ENCODE peak calls at places on chromosomes 1 and 21, in four cellular contexts. X, J, T and U are unnamed samples.

GRCh38 chr1:8604041-8604942 is 213.1 kb downstream of the RERE start:
- DNase-seq in T (peak), X (peak), J (no peak), U (no peak)

GRCh38 chr1:109635862-109636200 is 16.2 kb downstream of the AMPD2 start:
- DNase-seq in J (no peak), T (no peak), X (no peak), U (no peak)

GRCh38 chr1:101005871-101006270 is 19.7 kb downstream of the DPH5 start:
- DNase-seq in J (no peak), X (no peak), T (no peak), U (no peak)

GRCh38 chr1:43441894-43442632 is 11.7 kb downstream of the HYI start:
- DNase-seq in X (no peak), J (no peak), T (no peak), U (no peak)

GRCh38 chr1:234781241-234782056 is 171.5 kb upstream of the IRF2BP2 start:
- DNase-seq in T (peak), X (no peak), J (no peak), U (no peak)

GRCh38 chr1:43271186-43272118 is 1.7 kb downstream of the TMEM125 start:
- DNase-seq in X (no peak), J (no peak), T (no peak), U (no peak)

GRCh38 chr21:23398726-23399125 is 2208.6 kb downstream of the MRPL39 start:
- DNase-seq in J (no peak), T (no peak), X (no peak), U (peak)

GRCh38 chr1:2108213-2108876 is 58.1 kb downstream of the PRKCZ start:
- DNase-seq in X (no peak), J (no peak), T (peak), U (no peak)

GRCh38 chr21:16241021-16241420 is 511.2 kb downstream of the USP25 start:
- DNase-seq in T (no peak), X (no peak), J (no peak), U (no peak)

GRCh38 chr1:212254853-212255363 is 30.3 kb upstream of the PPP2R5A start:
- DNase-seq in X (no peak), T (peak), J (no peak), U (no peak)

GRCh38 chr1:182059936-182060335 is 1.6 kb downstream of the ZNF648 start:
- DNase-seq in T (no peak), X (no peak), J (no peak), U (no peak)

GRCh38 chr1:219528633-219529032 is 84.3 kb downstream of the ZC3H11B start:
- DNase-seq in J (no peak), T (no peak), X (no peak), U (no peak)

GRCh38 chr1:28983509-28984310 is 69.3 kb downstream of the EPB41 start:
- DNase-seq in X (no peak), J (no peak), T (no peak), U (no peak)

GRCh38 chr21:31795992-31796391 is 64.1 kb upstream of the SCAF4 start:
- DNase-seq in J (no peak), X (no peak), T (no peak), U (no peak)

GRCh38 chr1:101833312-101833711 is 163.4 kb downstream of the OLFM3 start:
- DNase-seq in X (no peak), T (no peak), J (no peak), U (no peak)

GRCh38 chr1:116131866-116132605 is 20.8 kb downstream of the MAB21L3 start:
- DNase-seq in X (no peak), J (no peak), T (peak), U (no peak)

GRCh38 chr1:13550663-13551062 is 33.0 kb upstream of the PDPN start:
- DNase-seq in J (no peak), X (no peak), T (no peak), U (no peak)

GRCh38 chr1:47323475-47324105 is 9.6 kb upstream of the STIL start:
- DNase-seq in J (no peak), X (no peak), T (peak), U (no peak)

GRCh38 chr1:155961937-155962336 is 16.4 kb downstream of the ARHGEF2 start:
- DNase-seq in T (peak), X (no peak), J (no peak), U (no peak)

GRCh38 chr1:222911866-222912265 is 97.0 kb downstream of the DISP1 start:
- DNase-seq in J (no peak), T (peak), X (no peak), U (no peak)

GRCh38 chr1:202254454-202255252 is 61.1 kb downstream of the LGR6 start:
- DNase-seq in J (no peak), T (no peak), X (no peak), U (no peak)